ENCODE peak calls at places on chromosomes 3 and 15, in ten cellular contexts. L is PC-3; Q is neural crest cell; B is CD8-positive, alpha-beta T cell; C is MCF 10A; F is Peyer's patch; E is endothelial cell; T is progenitor cell of endocrine pancreas; Z is uterus; M is mesothelial cell of epicardium. K is an unnamed sample.

GRCh38 chr15:71093089-71094024 is 21.9 kb upstream of the THSD4 start:
- DNase-seq in C (peak), E (no peak), L (peak), B (no peak), Z (no peak), Q (no peak), F (peak), T (no peak), M (no peak), K (no peak)

GRCh38 chr3:40179016-40179415 is 130.5 kb upstream of the EIF1B start:
- DNase-seq in T (peak), Q (peak), B (peak), F (peak), E (peak), C (peak), M (peak), Z (peak), L (peak), K (peak)

GRCh38 chr3:115975353-115975752 is 352.0 kb downstream of the GAP43 start:
- DNase-seq in C (peak), E (no peak), M (no peak), Z (no peak), F (no peak), B (no peak), L (peak), T (no peak), Q (no peak), K (no peak)

GRCh38 chr3:11969986-11970385 is 34.2 kb upstream of the SYN2 start:
- DNase-seq in F (no peak), M (no peak), C (no peak), Q (no peak), L (no peak), T (no peak), Z (no peak), B (no peak), E (no peak), K (no peak)

GRCh38 chr3:57758686-57759085 is 2.6 kb downstream of the SLMAP start:
- DNase-seq in T (no peak), B (no peak), F (no peak), M (no peak), Q (no peak), E (no peak), C (peak), Z (no peak), L (peak), K (no peak)

GRCh38 chr15:47431501-47431900 is 285.8 kb upstream of the SEMA6D start:
- DNase-seq in M (no peak), B (no peak), E (no peak), T (no peak), F (no peak), L (peak), C (no peak), Q (no peak), Z (no peak), K (no peak)

GRCh38 chr15:97893988-97894387 is 66.5 kb upstream of the ARRDC4 start:
- DNase-seq in E (no peak), L (peak), M (no peak), T (no peak), Z (no peak), B (no peak), F (no peak), C (peak), Q (no peak), K (no peak)

GRCh38 chr3:60742606-60743145 is 508.6 kb downstream of the FHIT start:
- DNase-seq in Z (no peak), M (no peak), C (peak), B (no peak), Q (peak), T (peak), E (peak), L (peak), F (no peak), K (peak)

GRCh38 chr15:49423021-49423420 is at the start of gene FGF7:
- DNase-seq in E (no peak), C (no peak), B (no peak), M (no peak), Q (no peak), F (no peak), Z (peak), T (no peak), L (no peak), K (no peak)

GRCh38 chr3:147757919-147758318 is 348.8 kb downstream of the ZIC1 start:
- DNase-seq in M (no peak), C (no peak), T (no peak), Z (no peak), B (no peak), F (no peak), E (no peak), Q (no peak), L (no peak), K (peak)

GRCh38 chr15:48340111-48340510 is 8.9 kb downstream of the DUT start:
- DNase-seq in M (no peak), F (no peak), B (no peak), Q (no peak), Z (no peak), E (no peak), C (no peak), L (no peak), T (no peak), K (no peak)

GRCh38 chr15:29554531-29554930 is 267.7 kb downstream of the TJP1 start:
- DNase-seq in Z (no peak), Q (no peak), L (no peak), E (no peak), F (no peak), C (no peak), T (no peak), M (no peak), B (no peak), K (no peak)

GRCh38 chr3:10333359-10333670 is 12.4 kb upstream of the SEC13 start:
- DNase-seq in E (no peak), M (no peak), L (no peak), Z (no peak), Q (no peak), F (no peak), C (no peak), T (no peak), B (no peak), K (no peak)

GRCh38 chr3:123119802-123120201 is 53.0 kb downstream of the PDIA5 start:
- DNase-seq in Q (no peak), C (no peak), L (no peak), E (no peak), B (no peak), M (no peak), F (no peak), T (no peak), Z (no peak), K (no peak)

GRCh38 chr15:97504031-97504430 is 456.5 kb upstream of the ARRDC4 start:
- DNase-seq in M (no peak), T (no peak), Z (no peak), B (no peak), F (no peak), Q (no peak), E (no peak), C (peak), L (peak), K (no peak)

GRCh38 chr3:155553800-155554199 is 191.1 kb downstream of the PLCH1 start:
- DNase-seq in Z (no peak), B (no peak), Q (no peak), L (peak), E (no peak), F (no peak), C (no peak), T (no peak), M (no peak), K (no peak)

GRCh38 chr3:4079354-4080180 is 223.6 kb upstream of the SETMAR start:
- DNase-seq in L (no peak), F (peak), M (no peak), Z (no peak), Q (no peak), B (no peak), E (no peak), C (no peak), T (no peak), K (no peak)

GRCh38 chr3:4078903-4079302 is 224.3 kb upstream of the SETMAR start:
- DNase-seq in Q (no peak), T (no peak), B (no peak), Z (no peak), M (no peak), F (no peak), E (no peak), L (no peak), C (no peak), K (no peak)

GRCh38 chr3:4083225-4084015 is 219.7 kb upstream of the SETMAR start:
- DNase-seq in T (no peak), Q (no peak), L (no peak), C (no peak), F (no peak), E (no peak), Z (no peak), B (no peak), M (no peak), K (no peak)
- TF ChIP-seq CTCF in T (no peak), Q (no peak), L (no peak), C (no peak), F (no peak), E (no peak), Z (no peak), B (no peak), M (no peak), K (no peak)

DNA sequence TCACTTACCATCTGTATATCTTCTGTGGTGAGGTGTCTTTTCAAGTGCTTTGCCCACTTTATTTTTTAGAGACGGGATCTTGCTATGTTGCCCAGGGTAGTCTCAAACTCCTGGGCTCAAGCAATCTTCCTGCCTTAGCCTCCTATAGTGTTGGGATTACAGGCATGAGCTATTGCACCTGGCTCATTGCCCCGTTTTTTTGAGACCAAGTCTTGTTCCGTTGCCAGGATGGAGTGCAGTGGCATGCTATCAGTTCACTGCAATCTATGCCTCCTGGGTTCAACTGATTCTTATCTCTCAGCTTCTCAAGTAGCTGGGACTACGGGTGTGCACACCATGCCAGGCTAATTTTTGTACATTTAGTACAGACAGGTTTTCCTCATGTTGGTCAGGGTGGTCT is 52.5 kb upstream of the TTBK2 start:
- DNase-seq in F (no peak), M (no peak), B (no peak), T (no peak), L (no peak), E (no peak), C (no peak), Z (no peak), Q (no peak), K (no peak)
- TF ChIP-seq CTCF in F (no peak), M (no peak), B (no peak), T (no peak), L (no peak), E (no peak), C (no peak), Z (no peak), Q (no peak), K (no peak)

DNA sequence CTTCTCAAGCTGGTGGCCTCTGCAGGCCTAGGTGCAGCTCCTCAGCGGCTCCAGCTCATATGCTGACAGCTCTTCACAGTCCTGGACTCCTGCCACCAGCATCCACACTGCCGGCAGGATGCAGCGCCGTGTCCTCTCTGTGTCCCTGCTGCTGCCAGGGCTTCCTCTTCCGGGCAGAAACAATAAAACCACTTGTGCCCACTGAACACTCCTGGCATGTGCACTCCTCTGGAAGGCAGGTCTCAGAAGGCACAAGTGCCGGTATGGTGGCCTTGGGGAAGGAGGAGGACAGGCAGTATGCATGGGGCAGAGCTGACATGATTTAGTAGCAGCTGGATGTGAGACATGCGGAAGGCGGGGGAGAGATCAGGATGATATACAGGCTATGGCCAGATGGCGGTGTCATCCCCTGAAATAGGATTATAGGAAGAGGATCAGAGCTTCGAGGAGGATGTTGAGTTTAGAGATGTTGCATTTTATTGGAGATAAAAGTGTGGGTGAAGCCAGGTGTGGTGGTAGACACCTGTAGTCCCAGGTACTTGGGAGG is 7.5 kb upstream of the MAN2A2 start:
- DNase-seq in Q (peak), L (no peak), C (no peak), T (no peak), B (no peak), Z (no peak), M (no peak), E (no peak), F (no peak), K (no peak)
- TF ChIP-seq CTCF in Q (peak), L (peak), C (no peak), T (no peak), B (no peak), Z (no peak), M (no peak), E (no peak), F (peak), K (no peak)

DNA sequence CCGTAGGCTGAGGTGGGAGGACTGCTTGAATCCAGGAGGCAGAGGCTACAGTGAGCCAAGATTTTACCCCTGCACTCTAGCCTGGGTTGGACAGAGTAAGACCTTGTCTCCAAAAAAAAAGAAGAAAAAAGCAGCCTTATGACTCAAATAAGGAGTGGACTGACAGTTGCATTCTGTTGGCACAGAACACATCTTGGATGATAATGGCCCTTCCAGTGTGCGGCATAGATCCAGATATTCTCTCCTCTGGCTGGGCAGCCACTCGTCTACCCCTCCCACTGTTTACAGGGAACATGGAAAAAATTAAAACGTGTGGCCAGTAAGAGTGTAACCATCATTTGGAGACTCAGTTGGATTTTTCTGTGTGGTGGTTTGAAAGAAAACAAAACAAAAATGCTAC is 118.6 kb upstream of the RNF7 start:
- DNase-seq in L (no peak), B (no peak), Q (no peak), E (no peak), C (no peak), F (no peak), M (no peak), T (no peak), Z (no peak), K (no peak)
- TF ChIP-seq CTCF in L (no peak), B (no peak), Q (no peak), E (no peak), C (no peak), F (no peak), M (no peak), T (no peak), Z (no peak), K (no peak)

K was measured in nephron progenitor cell.